ENCODE peak calls at places on chromosomes 2 and 18, in ten cellular contexts. N is neural progenitor cell; S is CD8-positive, alpha-beta T cell; O is HL-60; C is mammary epithelial cell; B is left lung; M is gastrocnemius medialis; Z is AG04450; A is PC-3; L is fibroblast of lung. G is an unnamed sample. For H3K27me3, the result is how much of the 10 kb centered on the place peaks cover.

GRCh38 chr2:225989809-225990208 is 590.3 kb downstream of the NYAP2 start:
- DNase-seq in N (no peak), S (no peak), O (no peak), C (no peak), B (no peak), M (no peak), Z (no peak), A (no peak), L (no peak), G (no peak)

GRCh38 chr2:105795575-105795934 is 50.8 kb downstream of the NCK2 start:
- DNase-seq in N (no peak), S (peak), O (peak), C (no peak), B (no peak), M (no peak), Z (no peak), A (peak), L (no peak), G (no peak)

GRCh38 chr18:11607897-11608296 is 1.5 kb upstream of the SLC35G4 start:
- DNase-seq in N (peak), S (no peak), O (no peak), C (no peak), B (no peak), M (no peak), Z (no peak), A (no peak), L (no peak), G (no peak)

GRCh38 chr2:41717883-41718282 is 329.9 kb upstream of the PKDCC start:
- DNase-seq in N (no peak), S (no peak), O (no peak), C (peak), B (no peak), M (no peak), Z (no peak), A (peak), L (peak), G (no peak)

GRCh38 chr18:386950-387349 is 113.6 kb downstream of the COLEC12 start:
- DNase-seq in N (no peak), S (no peak), O (no peak), C (no peak), B (no peak), M (no peak), Z (no peak), A (no peak), L (no peak), G (no peak)

GRCh38 chr18:24797987-24798386 is 337.6 kb downstream of the HRH4 start:
- DNase-seq in N (no peak), S (no peak), O (no peak), C (no peak), B (no peak), M (no peak), Z (no peak), A (no peak), L (no peak), G (no peak)

GRCh38 chr2:199798881-199799580 is 52.0 kb downstream of the FTCDNL1 start:
- DNase-seq in N (no peak), S (no peak), O (no peak), C (no peak), B (no peak), M (no peak), Z (no peak), A (no peak), L (peak), G (no peak)

GRCh38 chr2:154133823-154134222 is 262.1 kb downstream of the GALNT13 start:
- DNase-seq in N (no peak), S (no peak), O (no peak), C (peak), B (no peak), M (peak), Z (no peak), A (peak), L (no peak), G (no peak)

GRCh38 chr18:24398515-24398914 is 891 bp upstream of the OSBPL1A start:
- DNase-seq in N (peak), S (no peak), O (no peak), C (peak), B (no peak), M (no peak), Z (no peak), A (peak), L (peak), G (no peak)

GRCh38 chr18:59139291-59139614 is 431 bp upstream of the SEC11C start:
- DNase-seq in N (peak), S (peak), O (peak), C (no peak), B (peak), M (peak), Z (peak), A (peak), L (peak), G (peak)

GRCh38 chr2:20538308-20539132 is 91.6 kb downstream of the RHOB start:
- DNase-seq in N (no peak), S (no peak), O (no peak), C (no peak), B (peak), M (peak), Z (no peak), A (no peak), L (no peak), G (no peak)

GRCh38 chr2:20539776-20540586 is 93.1 kb downstream of the RHOB start:
- DNase-seq in N (no peak), S (no peak), O (no peak), C (no peak), B (peak), M (peak), Z (no peak), A (no peak), L (peak), G (no peak)

GRCh38 chr2:20540587-20541304 is 93.9 kb downstream of the RHOB start:
- DNase-seq in N (no peak), S (no peak), O (no peak), C (no peak), B (peak), M (peak), Z (no peak), A (no peak), L (no peak), G (no peak)

GRCh38 chr2:20537423-20538307 is 90.8 kb downstream of the RHOB start:
- DNase-seq in N (no peak), S (no peak), O (no peak), C (no peak), B (peak), M (peak), Z (no peak), A (no peak), L (no peak), G (no peak)

DNA sequence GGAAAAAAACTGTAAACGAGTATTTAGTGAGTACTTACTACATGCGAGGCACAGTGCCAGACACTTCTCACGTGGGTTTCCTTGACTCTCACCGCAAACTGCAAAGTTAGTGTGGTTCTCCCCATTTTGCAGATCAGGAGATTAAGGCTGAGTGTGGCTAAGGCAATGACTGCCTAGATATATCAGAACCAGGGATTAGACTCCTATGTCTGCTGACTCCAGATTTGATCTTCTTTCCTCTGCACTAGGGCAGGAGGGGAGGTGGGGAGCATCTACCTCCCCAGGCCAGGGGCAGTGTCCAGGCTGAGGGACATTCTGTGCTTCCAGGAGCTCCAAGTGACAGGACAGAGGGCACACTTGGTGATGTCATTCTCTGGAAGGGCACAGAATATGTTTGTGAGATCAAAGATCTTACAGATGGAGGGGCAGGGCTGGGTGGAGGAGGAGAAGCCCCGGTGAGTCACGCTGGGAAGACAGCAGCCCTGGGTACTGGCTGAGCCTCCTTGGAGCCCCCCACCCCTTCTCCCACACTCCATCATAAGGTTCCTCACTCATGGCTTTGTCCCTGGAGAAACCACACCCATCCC is 92.4 kb downstream of the RHOB start:
- DNase-seq in N (no peak), S (no peak), O (no peak), C (no peak), B (peak), M (peak), Z (no peak), A (no peak), L (peak), G (no peak)
- H3K27ac ChIP-seq in N (no peak), S (no peak), O (no peak), C (no peak), B (no peak), M (peak), Z (no peak), A (no peak), L (no peak), G (no peak)

GRCh38 chr18:45852631-45853030 is 27.2 kb downstream of the SIGLEC15 start:
- DNase-seq in N (no peak), S (no peak), O (peak), C (no peak), B (no peak), M (no peak), Z (no peak), A (no peak), L (no peak), G (no peak)

GRCh38 chr18:45847119-45847518 is 21.6 kb downstream of the SIGLEC15 start:
- DNase-seq in N (no peak), S (no peak), O (no peak), C (no peak), B (no peak), M (no peak), Z (no peak), A (no peak), L (no peak), G (no peak)

GRCh38 chr18:45849529-45849928 is 24.1 kb downstream of the SIGLEC15 start:
- DNase-seq in N (no peak), S (no peak), O (no peak), C (no peak), B (no peak), M (no peak), Z (no peak), A (no peak), L (no peak), G (no peak)

GRCh38 chr18:45851196-45851925 is 25.9 kb downstream of the SIGLEC15 start:
- DNase-seq in N (no peak), S (no peak), O (no peak), C (no peak), B (no peak), M (no peak), Z (no peak), A (no peak), L (no peak), G (no peak)

GRCh38 chr18:45850021-45850420 is 24.5 kb downstream of the SIGLEC15 start:
- DNase-seq in N (peak), S (no peak), O (no peak), C (no peak), B (no peak), M (no peak), Z (no peak), A (peak), L (no peak), G (no peak)
- TF ChIP-seq CTCF in N (peak), S (no peak), O (no peak), C (peak), B (no peak), M (no peak), Z (peak), A (peak), L (peak), G (no peak)

GRCh38 chr2:222295368-222296041 is 3.3 kb downstream of the PAX3 start:
- DNase-seq in N (peak), S (no peak), O (no peak), C (no peak), B (peak), M (no peak), Z (no peak), A (no peak), L (peak), G (no peak)

GRCh38 chr2:222294996-222295367 is 3.8 kb downstream of the PAX3 start:
- DNase-seq in N (peak), S (no peak), O (no peak), C (no peak), B (peak), M (no peak), Z (no peak), A (no peak), L (no peak), G (no peak)

GRCh38 chr2:222292113-222292737 is 6.6 kb downstream of the PAX3 start:
- DNase-seq in N (peak), S (no peak), O (no peak), C (no peak), B (no peak), M (no peak), Z (no peak), A (no peak), L (no peak), G (no peak)

GRCh38 chr2:222292738-222293134 is 6.1 kb downstream of the PAX3 start:
- DNase-seq in N (no peak), S (no peak), O (no peak), C (no peak), B (no peak), M (no peak), Z (no peak), A (no peak), L (no peak), G (no peak)

GRCh38 chr2:222293660-222294630 is 4.9 kb downstream of the PAX3 start:
- DNase-seq in N (peak), S (no peak), O (no peak), C (no peak), B (peak), M (no peak), Z (no peak), A (no peak), L (no peak), G (no peak)
- H3K27me3 ChIP-seq in N (half or more), S (under half), O (half or more), C (half or more), B (half or more), M (half or more), Z (half or more), A (half or more), L (half or more), G (half or more)

DNA sequence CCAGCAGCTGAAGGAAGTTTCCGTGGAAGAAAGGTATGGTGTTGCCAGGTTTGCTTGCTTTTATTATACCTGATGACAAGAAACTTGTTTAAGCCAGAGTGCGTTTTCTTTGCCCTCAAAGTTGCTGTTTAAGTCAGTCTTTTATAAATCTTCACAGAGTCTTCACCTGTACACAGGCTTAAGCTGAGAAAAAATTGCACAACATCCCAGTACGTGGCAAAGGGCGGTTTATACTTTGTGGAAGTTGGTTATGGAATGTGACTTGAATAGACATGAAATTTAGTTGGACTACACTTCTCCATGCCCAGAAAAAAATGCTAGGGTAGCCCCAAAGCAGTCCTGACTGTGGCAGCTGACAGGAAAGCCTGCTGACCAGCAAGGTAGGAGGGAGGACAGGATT is 121.5 kb downstream of the RTN4 start:
- DNase-seq in N (no peak), S (no peak), O (no peak), C (peak), B (no peak), M (no peak), Z (no peak), A (no peak), L (no peak), G (no peak)
- H3K27ac ChIP-seq in N (no peak), S (no peak), O (no peak), C (no peak), B (no peak), M (peak), Z (no peak), A (no peak), L (no peak), G (no peak)

GRCh38 chr2:218269900-218270720 is at the start of the genes AAMP and PNKD:
- DNase-seq in N (peak), S (peak), O (peak), C (peak), B (peak), M (peak), Z (peak), A (peak), L (peak), G (peak)
- TF ChIP-seq CTCF in N (no peak), S (no peak), O (no peak), C (no peak), B (no peak), M (no peak), Z (peak), A (peak), L (no peak), G (peak)

DNA sequence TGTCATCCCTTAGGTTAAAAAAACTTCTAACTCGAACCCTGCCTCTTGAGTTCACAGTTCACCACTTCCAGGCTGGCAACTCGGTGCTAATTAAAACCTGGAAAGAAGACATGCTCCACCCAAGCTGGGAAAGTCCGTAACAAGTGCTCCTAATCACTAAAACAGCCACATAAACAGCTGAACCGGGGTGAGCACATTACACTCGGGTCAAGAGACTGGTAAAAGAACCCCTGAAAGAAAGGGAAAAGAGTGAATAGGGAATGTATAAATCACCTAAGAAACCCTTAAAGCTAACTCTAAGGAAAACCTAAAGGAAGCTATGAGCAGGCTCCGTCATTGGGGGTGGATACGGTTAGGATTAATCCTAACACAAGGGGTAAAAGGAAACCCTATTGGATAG is 102.0 kb downstream of the HIBCH start:
- DNase-seq in N (peak), S (no peak), O (no peak), C (no peak), B (no peak), M (no peak), Z (no peak), A (no peak), L (no peak), G (no peak)
- H3K27me3 ChIP-seq in N (under half), S (under half), O (under half), C (under half), B (under half), M (under half), Z (under half), A (under half), L (under half), G (under half)